ENCODE peak calls at places on chromosomes 6 and 20, in six cellular contexts. J, Q, P, M, D and Y are unnamed samples.

GRCh38 chr20:51460163-51460562 is 82.4 kb downstream of the NFATC2 start:
- DNase-seq in J (no peak), Q (no peak), P (no peak), M (no peak), D (no peak), Y (no peak)

GRCh38 chr6:122838060-122838780 is 49.2 kb downstream of the SMPDL3A start:
- DNase-seq in P (no peak), D (peak), Q (no peak), J (no peak), M (peak), Y (no peak)

GRCh38 chr6:43980004-43980795 is 147.1 kb downstream of the MRPL14 start:
- DNase-seq in Q (no peak), D (no peak), P (peak), J (no peak), M (no peak), Y (no peak)

GRCh38 chr20:1144401-1145172 is 26.2 kb downstream of the PSMF1 start:
- DNase-seq in Q (no peak), M (no peak), D (no peak), P (no peak), J (no peak), Y (no peak)

GRCh38 chr6:3697609-3698008 is 53.9 kb downstream of the PXDC1 start:
- DNase-seq in P (no peak), Q (no peak), M (peak), D (peak), J (no peak), Y (no peak)

GRCh38 chr6:159823953-159824352 is 23.9 kb downstream of the PNLDC1 start:
- DNase-seq in Q (no peak), M (no peak), P (no peak), D (no peak), J (no peak), Y (no peak)

GRCh38 chr6:120947111-120947510 is 387.2 kb downstream of the TBC1D32 start:
- DNase-seq in M (no peak), D (no peak), P (no peak), Q (no peak), J (no peak), Y (no peak)

GRCh38 chr6:27275025-27275956 is 27.8 kb downstream of the PRSS16 start:
- DNase-seq in M (no peak), J (no peak), P (peak), Q (no peak), D (no peak), Y (peak)

GRCh38 chr6:156795825-156796224 is 18.6 kb downstream of the ARID1B start:
- DNase-seq in D (no peak), Q (no peak), M (peak), P (no peak), J (no peak), Y (no peak)

GRCh38 chr20:15491564-15491963 is 1081.7 kb downstream of the KIF16B start:
- DNase-seq in P (peak), Q (no peak), M (no peak), J (peak), D (no peak), Y (peak)

GRCh38 chr20:44423480-44423879 is 52.2 kb upstream of the TTPAL start:
- DNase-seq in J (no peak), P (no peak), D (no peak), Q (no peak), M (no peak), Y (no peak)

GRCh38 chr6:151993364-151993763 is 185.9 kb downstream of the ESR1 start:
- DNase-seq in M (no peak), D (no peak), Q (no peak), P (no peak), J (no peak), Y (no peak)

GRCh38 chr20:327041-327945 is 1.9 kb downstream of the SOX12 start:
- DNase-seq in D (peak), Q (peak), J (peak), M (peak), P (peak), Y (peak)

GRCh38 chr6:125191916-125192609 is 38.5 kb downstream of the TPD52L1 start:
- DNase-seq in D (peak), Q (peak), M (peak), J (peak), P (peak), Y (peak)

GRCh38 chr6:11025911-11026635 is 18.0 kb downstream of the ELOVL2 start:
- DNase-seq in M (no peak), J (no peak), Q (no peak), D (peak), P (peak), Y (peak)

GRCh38 chr6:26124550-26125014 is 37.4 kb downstream of the HFE start:
- DNase-seq in D (no peak), M (no peak), J (no peak), P (no peak), Q (no peak), Y (no peak)

GRCh38 chr6:100455230-100456124 is 9.2 kb downstream of the SIM1 start:
- DNase-seq in D (no peak), Q (peak), P (peak), J (no peak), M (no peak), Y (peak)

GRCh38 chr6:4253604-4254211 is 118.3 kb upstream of the ECI2 start:
- DNase-seq in J (no peak), Q (no peak), P (no peak), D (peak), M (peak), Y (no peak)

GRCh38 chr20:48406462-48407235 is 421.1 kb downstream of the PREX1 start:
- DNase-seq in P (no peak), J (no peak), M (no peak), D (no peak), Q (no peak), Y (no peak)

GRCh38 chr6:4370066-4370465 is 234.7 kb upstream of the ECI2 start:
- DNase-seq in D (peak), P (no peak), J (no peak), Q (no peak), M (peak), Y (peak)

GRCh38 chr6:112502348-112503130 is 155.4 kb downstream of the RFPL4B start:
- DNase-seq in M (peak), P (no peak), J (no peak), Q (no peak), D (peak), Y (peak)

GRCh38 chr20:3192226-3193015 is 12.1 kb downstream of the DDRGK1 start:
- DNase-seq in D (no peak), J (no peak), Q (no peak), P (no peak), M (no peak), Y (no peak)

GRCh38 chr20:37007898-37008649 is 56.6 kb upstream of the SAMHD1 start:
- DNase-seq in P (no peak), D (peak), M (peak), J (no peak), Q (no peak), Y (peak)

GRCh38 chr6:146775227-146775626 is 176.5 kb downstream of the ADGB start:
- DNase-seq in M (no peak), P (no peak), D (peak), Q (no peak), J (no peak), Y (peak)

GRCh38 chr6:41643899-41644269 is 5.6 kb downstream of the MDFI start:
- DNase-seq in Q (no peak), M (no peak), D (no peak), J (no peak), P (no peak), Y (no peak)
- H2BK5ac ChIP-seq in Q (no peak), M (no peak), D (no peak), J (no peak), P (no peak), Y (no peak)

DNA sequence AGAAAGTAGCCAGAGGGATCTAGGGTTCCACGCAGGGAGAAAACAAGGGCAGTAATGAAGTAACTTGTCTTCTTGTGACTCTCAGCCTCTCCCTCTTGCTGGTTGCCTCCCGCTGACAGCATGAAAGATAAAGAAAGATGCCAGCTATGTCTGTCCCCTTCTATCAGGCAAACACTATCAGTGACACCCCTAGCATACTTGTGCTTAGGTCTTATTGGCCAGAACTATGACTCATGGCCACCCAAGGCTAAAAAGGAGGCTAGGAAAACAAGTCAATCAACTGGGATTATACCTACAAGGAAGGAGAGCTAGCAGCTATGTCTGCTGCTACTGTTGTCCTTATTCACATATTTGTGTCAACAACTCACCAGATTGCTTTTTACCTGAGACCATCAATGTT is 206.8 kb upstream of the SOX4 start:
- DNase-seq in P (no peak), Q (no peak), J (no peak), D (no peak), M (no peak), Y (peak)
- H2BK5ac ChIP-seq in P (no peak), Q (no peak), J (no peak), D (no peak), M (no peak), Y (no peak)

GRCh38 chr6:168304752-168305015 is 14.9 kb downstream of the DACT2 start:
- DNase-seq in P (no peak), Q (no peak), J (no peak), M (no peak), D (no peak), Y (no peak)
- H2BK5ac ChIP-seq in P (no peak), Q (no peak), J (no peak), M (no peak), D (no peak), Y (no peak)

DNA sequence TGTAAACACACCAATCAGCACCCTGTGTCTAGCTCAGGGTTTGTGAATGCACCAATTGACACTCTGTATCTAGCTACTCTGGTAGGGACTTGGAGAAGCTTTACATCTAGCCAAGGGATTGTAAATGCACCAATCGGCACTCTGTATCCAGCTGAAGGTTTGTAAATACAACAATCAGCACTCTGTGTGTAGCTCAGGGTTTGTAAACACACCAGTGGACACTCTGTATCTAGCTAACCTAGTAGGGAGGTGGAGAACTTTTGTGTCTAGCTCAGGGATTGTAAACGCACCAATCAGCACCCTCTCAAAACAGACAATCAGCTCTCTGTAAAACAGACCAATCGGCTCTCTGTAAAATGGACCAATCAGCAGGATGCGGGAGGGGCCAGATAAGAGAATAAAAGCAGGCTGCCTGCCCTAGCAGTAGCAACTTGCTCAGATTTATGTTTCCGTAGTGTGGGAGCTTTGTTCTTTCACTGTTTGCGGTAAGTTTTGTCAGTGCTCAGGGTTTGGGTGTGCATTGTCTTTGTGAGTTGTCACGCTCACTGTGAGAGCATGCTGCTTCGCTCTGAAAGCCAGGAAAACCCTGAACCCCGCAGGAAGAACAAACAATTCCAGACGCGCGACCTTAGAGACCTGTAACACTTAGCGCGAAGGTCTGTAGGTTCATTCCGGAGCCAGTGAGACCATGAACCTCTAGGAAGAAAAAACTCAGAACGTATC is 37.0 kb downstream of the RIOK1 start:
- DNase-seq in J (no peak), M (no peak), Q (no peak), D (no peak), P (no peak), Y (no peak)
- H2BK5ac ChIP-seq in J (no peak), M (no peak), Q (no peak), D (no peak), P (no peak), Y (no peak)

GRCh38 chr6:106802141-106802540 is 172.4 kb downstream of the CD24 start:
- DNase-seq in Q (no peak), J (no peak), D (no peak), P (no peak), M (no peak), Y (no peak)
- H2BK5ac ChIP-seq in Q (no peak), J (no peak), D (no peak), P (no peak), M (no peak), Y (no peak)

GRCh38 chr20:38052870-38053269 is 19.3 kb downstream of the RPRD1B start:
- DNase-seq in J (no peak), Q (no peak), P (no peak), D (no peak), M (no peak), Y (peak)
- H2BK5ac ChIP-seq in J (no peak), Q (no peak), P (no peak), D (no peak), M (no peak), Y (no peak)

GRCh38 chr6:169167581-169168301 is 85.9 kb downstream of the THBS2 start:
- DNase-seq in M (peak), P (no peak), J (no peak), D (peak), Q (no peak), Y (no peak)
- H2BK5ac ChIP-seq in M (peak), P (no peak), J (no peak), D (no peak), Q (no peak), Y (no peak)

DNA sequence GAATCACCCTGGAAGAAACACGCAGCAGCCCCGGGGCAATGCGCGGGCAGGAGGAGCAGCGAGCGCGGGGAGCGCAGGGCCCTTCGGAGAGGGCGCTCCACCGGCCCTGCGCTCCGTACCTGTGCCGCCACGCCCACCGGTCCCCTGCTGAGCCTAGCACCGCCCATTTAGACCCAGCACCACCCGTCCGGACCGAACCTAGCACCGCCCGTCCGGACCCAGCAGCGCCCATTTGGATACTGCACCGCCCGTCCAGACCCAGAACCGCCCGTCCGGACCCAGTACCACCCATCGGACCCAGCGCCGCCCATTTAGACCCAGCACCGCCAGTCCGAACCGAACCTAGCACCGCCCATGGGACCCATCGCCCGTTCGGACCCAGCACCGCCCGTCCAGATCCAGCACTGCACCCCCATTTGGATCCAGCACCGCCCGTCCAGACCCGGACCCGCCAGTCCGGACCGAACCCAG is 917 bp upstream of the AFDN start:
- DNase-seq in P (peak), J (peak), M (no peak), D (peak), Q (no peak), Y (peak)
- H2BK5ac ChIP-seq in P (no peak), J (peak), M (no peak), D (no peak), Q (peak), Y (no peak)